ENCODE peak calls at places on chromosomes 16 and 17, in six cellular contexts. Q is upper lobe of right lung; K is aorta; U is endothelial cell of umbilical vein; Z is CD8-positive, alpha-beta memory T cell; I is heart right ventricle. J is an unnamed sample. For H3K9me3 and H3K4me1, the result is how much of the 10 kb centered on the place peaks cover.

GRCh38 chr16:88809068-88809675 is 2.6 kb downstream of the APRT start:
- DNase-seq in I (no peak), Q (peak), U (no peak), K (no peak), Z (no peak), J (no peak)

GRCh38 chr16:85577899-85578598 is 35.1 kb upstream of the GSE1 start:
- DNase-seq in K (no peak), Z (no peak), I (no peak), U (no peak), Q (no peak), J (no peak)

GRCh38 chr16:27712251-27712711 is 162.3 kb downstream of the KATNIP start:
- DNase-seq in U (no peak), Q (peak), I (no peak), K (no peak), Z (no peak), J (no peak)

GRCh38 chr17:41490620-41491019 is 910 bp upstream of the KRT36 start:
- DNase-seq in I (no peak), Z (no peak), U (no peak), Q (no peak), K (no peak), J (no peak)

GRCh38 chr17:75105269-75106080 is 4.3 kb upstream of the ARMC7 start:
- DNase-seq in I (no peak), K (no peak), Q (peak), Z (no peak), U (peak), J (peak)

GRCh38 chr17:7186241-7186640 is 7.1 kb upstream of the ASGR1 start:
- DNase-seq in K (no peak), Q (no peak), U (no peak), Z (no peak), I (no peak), J (no peak)

GRCh38 chr16:74718140-74718539 is 17.5 kb upstream of the MLKL start:
- DNase-seq in Q (no peak), U (no peak), K (no peak), I (no peak), Z (no peak), J (no peak)

GRCh38 chr17:73489333-73489732 is 154.9 kb downstream of the SDK2 start:
- DNase-seq in I (no peak), K (no peak), Q (no peak), Z (no peak), U (no peak), J (no peak)

GRCh38 chr16:12252616-12253015 is 276.1 kb downstream of the SNX29 start:
- DNase-seq in Z (no peak), Q (no peak), I (no peak), K (no peak), U (no peak), J (peak)

GRCh38 chr16:88905563-88905962 is 39.1 kb upstream of the PABPN1L start:
- DNase-seq in I (no peak), Z (no peak), Q (no peak), K (no peak), U (no peak), J (no peak)

GRCh38 chr17:10668771-10669170 is 11.7 kb upstream of the MYH3 start:
- DNase-seq in Z (no peak), K (no peak), Q (no peak), U (peak), I (no peak), J (no peak)

GRCh38 chr16:85302018-85302847 is 190.0 kb upstream of the CIBAR2 start:
- DNase-seq in I (no peak), Q (no peak), K (no peak), U (no peak), Z (no peak), J (no peak)

GRCh38 chr16:86353185-86353584 is 157.1 kb upstream of the FOXF1 start:
- DNase-seq in Q (no peak), K (no peak), Z (no peak), U (no peak), I (no peak), J (no peak)

GRCh38 chr16:88014954-88015805 is 63.9 kb downstream of the BANP start:
- DNase-seq in U (no peak), Z (no peak), Q (no peak), K (no peak), I (no peak), J (no peak)

GRCh38 chr17:37213927-37214326 is 161.9 kb upstream of the C17orf78 start:
- DNase-seq in I (no peak), Z (no peak), U (no peak), Q (no peak), K (no peak), J (no peak)

GRCh38 chr17:16214190-16215001 is 938 bp downstream of the NCOR1 start:
- DNase-seq in Q (no peak), I (no peak), U (peak), K (no peak), Z (no peak), J (no peak)

GRCh38 chr16:66660422-66661209 is 35.9 kb downstream of the CMTM4 start:
- DNase-seq in U (peak), Q (peak), Z (no peak), I (peak), K (peak), J (peak)

GRCh38 chr17:60901806-60902205 is 224.2 kb downstream of the BCAS3 start:
- DNase-seq in I (no peak), K (no peak), Q (no peak), Z (no peak), U (peak), J (no peak)

GRCh38 chr17:50586421-50587247 is 26.1 kb downstream of the CACNA1G start:
- DNase-seq in I (no peak), Z (no peak), Q (no peak), K (no peak), U (no peak), J (no peak)

GRCh38 chr16:617855-618254 is 12.9 kb upstream of the WFIKKN1 start:
- DNase-seq in U (no peak), K (no peak), I (no peak), Q (peak), Z (no peak), J (no peak)

GRCh38 chr17:9331512-9332163 is 244.0 kb downstream of the STX8 start:
- DNase-seq in K (no peak), Q (no peak), I (no peak), Z (no peak), U (no peak), J (no peak)

GRCh38 chr17:31494259-31495048 is 103.0 kb downstream of the RAB11FIP4 start:
- DNase-seq in K (no peak), Q (no peak), I (no peak), Z (peak), U (no peak), J (no peak)

GRCh38 chr17:3870871-3871306 is 22.0 kb downstream of the CAMKK1 start:
- DNase-seq in Q (no peak), Z (peak), I (no peak), U (peak), K (peak), J (peak)

GRCh38 chr16:55889518-55889917 is 14.3 kb upstream of the CES5A start:
- DNase-seq in Q (no peak), U (no peak), Z (no peak), I (no peak), K (no peak), J (no peak)

GRCh38 chr16:55898592-55898991 is 23.4 kb upstream of the CES5A start:
- DNase-seq in Q (no peak), U (no peak), Z (no peak), I (no peak), K (no peak), J (no peak)

DNA sequence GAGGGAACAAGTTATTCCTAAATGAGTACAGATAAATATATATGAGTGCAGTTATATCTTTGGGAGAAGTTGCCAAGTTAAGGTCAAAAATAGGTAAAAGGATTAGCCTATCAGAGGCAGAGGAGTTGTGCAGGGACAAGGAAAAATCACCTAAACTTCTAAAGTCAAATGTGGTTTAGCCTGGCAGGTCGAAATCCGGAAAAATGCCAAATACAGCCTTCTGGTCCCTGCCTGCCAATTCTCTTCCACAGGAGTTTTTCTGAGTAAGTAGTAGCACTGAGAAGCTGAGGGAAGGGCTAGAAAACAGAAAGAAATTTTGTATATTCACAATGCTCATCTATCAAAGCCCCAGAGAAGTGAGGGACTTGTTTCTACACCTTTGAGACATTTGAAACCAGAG is 17.6 kb upstream of the CES5A start:
- DNase-seq in K (no peak), Q (no peak), I (no peak), U (no peak), Z (no peak), J (no peak)
- H3K9me3 ChIP-seq in K (under half), Q (under half), I (under half), U (under half), Z (under half), J (under half)

GRCh38 chr16:2366660-2367309 is 26.3 kb upstream of the ABCA3 start:
- DNase-seq in I (no peak), U (no peak), K (no peak), Z (no peak), Q (no peak), J (no peak)
- H3K4me1 ChIP-seq in I (under half), U (under half), K (under half), Z (under half), Q (under half), J (under half)

DNA sequence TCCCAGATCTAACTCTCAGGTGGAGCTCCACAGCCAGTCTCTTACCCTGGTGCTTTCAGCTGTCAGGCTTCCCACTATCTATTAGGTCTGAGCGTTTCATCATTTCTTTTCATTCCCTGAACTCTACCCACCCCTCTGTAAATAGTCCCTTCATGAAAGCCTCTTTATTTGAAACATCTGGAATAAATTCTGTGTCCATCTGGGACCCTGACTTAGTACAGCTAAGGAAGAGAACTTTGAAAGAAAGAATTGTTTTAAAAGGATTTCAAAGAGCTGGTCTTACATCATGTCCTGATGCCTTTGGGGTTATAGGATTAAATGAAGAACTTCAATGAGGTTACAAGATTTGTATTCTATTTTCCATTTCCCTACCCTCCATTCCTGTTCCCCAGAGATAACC is 388.5 kb upstream of the CA10 start:
- DNase-seq in Q (no peak), Z (no peak), I (no peak), K (no peak), U (no peak), J (no peak)
- H3K9me3 ChIP-seq in Q (under half), Z (under half), I (under half), K (under half), U (under half), J (under half)

DNA sequence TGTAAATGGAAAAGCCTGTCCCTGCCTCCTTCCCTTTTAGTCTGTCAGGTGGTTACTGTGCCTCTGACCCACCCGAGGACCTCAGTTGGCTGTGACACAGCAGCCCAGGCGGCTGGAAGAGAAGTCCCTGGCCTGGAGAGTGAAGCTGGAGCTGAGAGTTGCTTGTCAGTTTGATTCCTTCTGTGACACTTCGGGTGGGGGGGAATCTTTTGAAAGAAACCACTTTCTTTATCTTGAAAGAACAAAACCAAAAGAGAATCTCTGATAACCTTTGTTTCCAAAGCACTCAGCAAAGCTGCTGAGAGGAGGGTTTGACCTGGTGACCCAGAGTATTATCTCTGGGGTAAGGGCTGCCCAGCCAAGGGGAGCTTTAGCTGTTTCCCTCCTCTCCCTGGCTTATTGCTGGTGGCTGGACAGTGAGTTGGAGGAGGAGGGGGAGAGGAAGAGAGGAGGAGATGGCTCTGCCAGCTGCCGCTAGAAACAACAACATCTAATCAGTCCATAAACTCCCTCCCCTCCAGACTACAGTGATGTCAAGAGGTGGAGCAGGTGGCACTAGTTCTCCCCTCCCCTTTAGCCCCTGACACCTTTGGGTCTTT is 34.0 kb downstream of the YPEL2 start:
- DNase-seq in U (peak), Z (peak), K (no peak), I (no peak), Q (no peak), J (peak)
- H3K4me1 ChIP-seq in U (under half), Z (half or more), K (under half), I (half or more), Q (half or more), J (half or more)

DNA sequence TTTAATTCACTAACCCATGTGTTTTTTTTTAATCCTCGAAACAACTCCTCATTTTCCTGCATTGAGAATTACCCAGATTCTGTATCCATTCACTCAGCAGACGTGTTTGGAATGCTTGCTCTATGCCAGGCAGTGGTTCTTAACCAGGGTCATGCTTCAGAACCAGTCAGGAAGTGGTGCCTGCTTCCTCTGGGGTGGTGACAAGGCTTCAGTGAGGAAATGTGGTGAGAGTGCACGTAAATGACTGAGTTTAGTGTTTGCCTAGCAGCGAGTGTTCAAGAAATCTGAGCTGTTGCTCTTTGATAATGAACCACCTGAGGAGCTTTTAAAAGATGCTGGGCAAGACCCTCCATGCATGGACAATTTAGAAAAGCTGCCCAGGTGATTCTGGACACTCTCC is 9.9 kb downstream of the ZFP90 start:
- DNase-seq in I (no peak), K (no peak), Z (peak), U (no peak), Q (no peak), J (no peak)
- H3K9me3 ChIP-seq in I (under half), K (under half), Z (under half), U (under half), Q (under half), J (under half)

GRCh38 chr17:63443053-63443452 is 3.1 kb downstream of the CYB561 start:
- DNase-seq in I (no peak), Q (no peak), U (no peak), K (peak), Z (no peak), J (peak)
- H3K4me1 ChIP-seq in I (half or more), Q (under half), U (under half), K (under half), Z (under half), J (under half)

GRCh38 chr17:82946081-82946480 is 106.3 kb upstream of the ZNF750 start:
- DNase-seq in Q (no peak), I (no peak), Z (no peak), U (no peak), K (no peak), J (no peak)
- H3K9me3 ChIP-seq in Q (under half), I (under half), Z (under half), U (under half), K (under half), J (under half)

DNA sequence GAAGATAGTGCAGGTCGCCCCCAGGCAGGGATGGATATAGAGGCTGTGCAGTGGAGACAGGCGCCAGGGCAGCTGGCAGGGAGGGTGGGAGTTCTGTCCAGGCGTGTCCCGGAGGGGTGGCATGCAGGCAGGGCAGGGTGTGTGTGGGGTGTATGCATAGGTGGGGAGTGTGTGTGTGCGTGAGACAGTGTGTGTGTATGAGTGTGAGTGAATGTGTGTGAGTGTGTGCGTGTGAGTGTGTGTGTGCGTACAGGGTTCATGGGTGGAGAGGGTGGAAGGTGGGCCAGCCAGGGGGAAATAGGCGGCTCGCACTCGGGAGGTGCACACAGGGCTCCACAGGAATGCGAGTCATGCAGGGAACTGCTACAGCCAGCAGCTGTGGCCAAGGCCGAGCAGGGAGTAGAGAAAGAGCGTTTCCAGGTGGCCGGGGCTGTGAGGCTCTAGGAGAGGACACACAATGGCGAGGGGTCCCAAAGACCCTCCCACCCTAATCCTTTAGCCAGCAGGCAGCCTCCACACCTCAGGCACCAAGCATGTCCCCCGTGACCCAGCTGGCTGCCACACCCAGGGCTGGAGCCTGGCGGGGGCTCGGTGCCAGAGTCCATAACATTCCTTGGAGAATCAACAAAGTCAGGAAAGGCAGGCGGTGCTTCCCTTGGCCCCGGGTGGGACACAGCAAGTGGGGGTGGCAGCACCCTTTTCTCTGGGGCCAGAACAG is 4.6 kb downstream of the PLCD3 start:
- DNase-seq in Z (no peak), K (peak), U (peak), I (peak), Q (no peak), J (peak)
- H3K4me1 ChIP-seq in Z (under half), K (under half), U (under half), I (half or more), Q (half or more), J (under half)

GRCh38 chr17:68334393-68334792 is 43.1 kb downstream of the ARSG start:
- DNase-seq in Q (no peak), Z (no peak), I (no peak), U (no peak), K (no peak), J (no peak)
- H3K9me3 ChIP-seq in Q (under half), Z (under half), I (under half), U (under half), K (under half), J (under half)